ENCODE peak calls at places on chromosomes 12 and 14, in six cellular contexts. N is MCF 10A, U is BE2C, V is GM12878, W is AG09319, E is WERI-Rb-1. J is an unnamed sample.
A peak's percentile ranks its signal among the peaks of the same experiment; 100 is the strongest.

GRCh38 chr14:59870277-59871165 is at the start of gene RTN1:
- DNase-seq in U (peak; percentile 54), N (peak; percentile 64), V (no peak), E (peak; percentile 83), W (no peak), J (no peak)

GRCh38 chr12:50453872-50454271 is 50.9 kb upstream of the DIP2B start:
- DNase-seq in W (no peak), V (no peak), N (peak; percentile 2), E (no peak), U (no peak), J (no peak)

GRCh38 chr14:104235686-104236085 is 97.3 kb downstream of the KIF26A start:
- DNase-seq in U (no peak), N (no peak), V (no peak), E (no peak), W (no peak), J (no peak)

GRCh38 chr12:124151583-124151982 is 143.3 kb upstream of the RFLNA start:
- DNase-seq in V (no peak), U (no peak), W (no peak), E (no peak), N (no peak), J (no peak)

GRCh38 chr14:64324461-64325255 is 30.5 kb upstream of the ESR2 start:
- DNase-seq in V (no peak), N (peak; percentile 27), E (no peak), W (no peak), U (no peak), J (no peak)

GRCh38 chr12:63150255-63151060 is 543 bp downstream of the AVPR1A start:
- DNase-seq in W (no peak), E (peak; percentile 44), V (no peak), U (no peak), N (no peak), J (no peak)

GRCh38 chr14:60331201-60332045 is 82.4 kb downstream of the PPM1A start:
- DNase-seq in N (peak; percentile 71), E (peak; percentile 89), W (no peak), U (peak; percentile 84), V (peak; percentile 52), J (no peak)

GRCh38 chr12:113803829-113804140 is 162.3 kb downstream of the RBM19 start:
- DNase-seq in U (no peak), V (no peak), E (no peak), W (no peak), N (no peak), J (no peak)

GRCh38 chr12:110846615-110847566 is at the start of gene CCDC63:
- DNase-seq in W (no peak), N (no peak), V (no peak), U (peak; percentile 79), E (peak; percentile 49), J (no peak)

GRCh38 chr14:70036665-70037064 is 152.1 kb downstream of the SLC8A3 start:
- DNase-seq in N (peak; percentile 27), V (no peak), E (peak; percentile 59), U (no peak), W (no peak), J (no peak)

GRCh38 chr14:99231850-99232401 is 40.1 kb downstream of the BCL11B start:
- DNase-seq in N (no peak), W (no peak), V (no peak), E (no peak), U (no peak), J (no peak)

GRCh38 chr12:2532647-2533435 is 261.9 kb upstream of the FKBP4 start:
- DNase-seq in E (no peak), V (no peak), U (no peak), N (no peak), W (no peak), J (no peak)

GRCh38 chr12:52655720-52656124 is 3.7 kb upstream of the KRT2 start:
- DNase-seq in N (peak; percentile 13), U (no peak), E (no peak), V (no peak), W (no peak), J (no peak)

GRCh38 chr12:124395284-124395752 is 100.4 kb downstream of the RFLNA start:
- DNase-seq in W (no peak), V (no peak), E (no peak), N (no peak), U (peak; percentile 90), J (no peak)

GRCh38 chr12:13135336-13136178 is 32.1 kb upstream of the GSG1 start:
- DNase-seq in W (peak; percentile 58), E (no peak), N (peak; percentile 94), V (no peak), U (no peak), J (peak; percentile 89)

GRCh38 chr12:105369014-105369413 is 38.5 kb downstream of the C12orf75 start:
- DNase-seq in U (no peak), W (peak; percentile 54), N (peak; percentile 32), E (no peak), V (no peak), J (no peak)

GRCh38 chr12:124496584-124496983 is 70.8 kb downstream of the NCOR2 start:
- DNase-seq in V (no peak), N (no peak), W (no peak), E (peak; percentile 59), U (no peak), J (no peak)

GRCh38 chr12:29610473-29611174 is 113.1 kb upstream of the OVCH1 start:
- DNase-seq in N (no peak), W (no peak), V (no peak), E (no peak), U (no peak), J (no peak)

GRCh38 chr14:106875503-106875902 is 1349.1 kb downstream of the TMEM121 start:
- DNase-seq in N (peak; percentile 27), W (no peak), V (no peak), U (no peak), E (peak; percentile 43), J (no peak)

GRCh38 chr14:106883218-106883692 is 1356.9 kb downstream of the TMEM121 start:
- DNase-seq in N (no peak), V (no peak), W (no peak), U (peak; percentile 64), E (peak; percentile 33), J (no peak)

GRCh38 chr14:106877527-106877926 is 1351.1 kb downstream of the TMEM121 start:
- DNase-seq in W (no peak), E (no peak), N (no peak), V (no peak), U (no peak), J (peak; percentile 45)

GRCh38 chr14:106876711-106877110 is 1350.3 kb downstream of the TMEM121 start:
- DNase-seq in U (no peak), N (no peak), E (no peak), W (no peak), V (no peak), J (no peak)

DNA sequence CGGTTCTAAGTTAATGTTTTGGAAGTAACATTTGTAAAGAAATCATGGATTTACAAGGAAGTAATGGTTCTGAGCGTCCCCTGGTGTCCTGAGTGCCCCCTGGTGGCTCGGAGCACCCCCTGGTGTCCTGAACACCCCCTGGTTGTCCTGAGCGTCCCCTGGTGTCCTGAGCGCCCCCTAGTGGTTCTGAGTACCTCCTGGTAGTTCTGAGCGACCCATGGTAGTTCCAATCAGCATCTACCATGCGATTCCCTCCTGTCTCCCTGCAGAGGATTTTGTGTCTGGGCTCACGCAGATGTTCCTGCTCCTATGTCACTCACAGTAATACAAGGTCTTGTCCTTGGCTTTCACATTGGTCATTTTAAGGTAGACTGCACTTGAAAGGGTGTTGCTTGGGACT is 1352.9 kb downstream of the TMEM121 start:
- DNase-seq in U (peak; percentile 68), E (peak; percentile 78), N (peak; percentile 68), W (no peak), V (no peak), J (no peak)
- TF ChIP-seq CTCF in U (peak; percentile 64), E (peak; percentile 78), N (peak; percentile 62), W (no peak), V (peak; percentile 95), J (peak; percentile 62)

DNA sequence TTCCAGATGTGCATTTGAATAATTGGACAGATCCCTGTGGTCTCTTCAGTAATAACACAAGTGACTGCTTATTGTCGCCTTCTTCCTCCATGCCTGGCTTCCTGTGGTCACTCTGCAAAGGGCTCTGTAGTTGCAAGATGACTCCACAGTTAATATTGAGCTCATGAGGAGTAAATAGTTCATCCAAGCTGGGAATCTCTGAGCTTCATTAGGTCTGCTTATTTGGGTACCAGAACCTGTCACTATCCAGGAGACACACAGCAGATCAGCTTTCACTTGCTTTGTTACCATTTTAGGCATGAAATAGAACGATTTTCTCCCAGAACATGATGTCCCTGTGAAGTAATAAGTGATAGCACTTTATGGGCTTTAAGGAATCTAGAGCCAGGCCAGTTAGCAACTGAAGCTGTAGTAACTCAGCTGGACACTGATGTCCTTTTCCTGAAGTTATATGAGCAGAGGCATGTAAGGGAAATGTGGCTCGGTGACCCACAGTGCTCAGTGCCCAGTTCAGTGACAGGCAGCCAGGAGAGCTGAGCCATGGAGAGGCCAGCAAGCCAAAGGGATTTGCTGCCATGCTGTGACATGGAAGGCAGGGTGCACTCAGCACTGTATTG is 50.1 kb downstream of the CRADD start:
- DNase-seq in V (no peak), N (no peak), W (no peak), U (no peak), E (no peak), J (no peak)
- TF ChIP-seq CTCF in V (no peak), N (no peak), W (no peak), U (no peak), E (peak; percentile 12), J (no peak)

GRCh38 chr12:42327227-42327590 is 1.2 kb downstream of the PPHLN1 start:
- DNase-seq in U (no peak), E (no peak), V (no peak), N (no peak), W (no peak), J (no peak)

GRCh38 chr12:42338280-42338679 is 12.3 kb downstream of the PPHLN1 start:
- DNase-seq in W (no peak), N (no peak), U (no peak), E (no peak), V (no peak), J (no peak)

GRCh38 chr12:42336286-42336685 is 10.3 kb downstream of the PPHLN1 start:
- DNase-seq in V (no peak), W (no peak), E (no peak), N (no peak), U (no peak), J (no peak)

GRCh38 chr12:42326466-42327226 is 679 bp downstream of the PPHLN1 start:
- DNase-seq in W (no peak), N (peak; percentile 28), V (no peak), E (no peak), U (no peak), J (no peak)

DNA sequence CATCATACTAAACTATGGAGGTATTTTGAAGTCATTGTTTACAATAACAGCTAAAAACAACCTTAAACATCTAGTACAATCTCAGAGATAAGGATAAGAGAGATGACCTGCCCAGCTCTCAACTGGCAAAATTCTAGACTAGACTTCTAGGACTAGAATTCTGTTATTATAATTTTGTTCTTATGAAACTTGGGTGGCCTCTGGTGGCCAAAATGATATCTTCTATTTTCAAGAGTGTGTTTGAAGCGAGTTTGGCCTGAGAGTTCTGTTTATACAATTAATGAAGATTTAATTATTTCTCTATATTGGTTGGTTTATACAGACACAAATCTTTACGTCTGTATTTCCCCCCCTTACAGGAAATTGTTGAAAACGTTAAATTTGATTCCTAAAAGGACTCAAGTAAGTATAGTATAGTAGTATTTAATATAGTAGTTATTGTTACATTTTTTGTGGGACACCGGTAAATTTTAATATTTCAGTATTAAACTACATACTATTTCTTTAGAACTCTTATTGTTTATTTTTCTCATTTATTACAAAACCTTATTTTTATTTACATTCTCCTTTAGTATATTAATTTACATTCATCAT is 6.4 kb downstream of the PPHLN1 start:
- DNase-seq in U (peak; percentile 24), N (peak; percentile 53), W (peak; percentile 14), V (no peak), E (no peak), J (no peak)
- TF ChIP-seq CTCF in U (peak; percentile 70), N (peak; percentile 55), W (peak; percentile 56), V (peak; percentile 53), E (no peak), J (peak; percentile 50)

GRCh38 chr12:31600252-31600651 is 9.3 kb upstream of the DENND5B start:
- DNase-seq in N (no peak), W (no peak), V (no peak), E (no peak), U (no peak), J (no peak)
- TF ChIP-seq CTCF in N (no peak), W (no peak), V (peak; percentile 22), E (no peak), U (no peak), J (no peak)